ENCODE peak calls at places on chromosomes 12 and 14, in nine cellular contexts. C is sigmoid colon, L is thyroid gland, K is K562, V is GM12878, J is A549, H is heart left ventricle, G is IMR-90, O is transverse colon. E is an unnamed sample.

GRCh38 chr14:50658203-50658602 is 9.9 kb downstream of the SAV1 start:
- DNase-seq in C (no peak), L (peak; percentile 55), K (no peak), V (no peak), J (no peak), H (no peak), G (peak; percentile 72), O (no peak), E (peak; percentile 27)

GRCh38 chr14:78254911-78255431 is 84.8 kb downstream of the NRXN3 start:
- DNase-seq in C (no peak), L (peak; percentile 8), K (no peak), V (no peak), J (no peak), H (no peak), G (no peak), O (no peak), E (peak; percentile 19)

GRCh38 chr12:95699579-95699978 is 91.0 kb downstream of the NTN4 start:
- DNase-seq in C (no peak), L (no peak), K (no peak), V (no peak), J (no peak), H (no peak), G (no peak), O (no peak), E (no peak)

GRCh38 chr12:122974274-122974891 is 661 bp upstream of the OGFOD2 start:
- DNase-seq in C (peak; percentile 99), L (peak; percentile 99), K (peak; percentile 92), V (peak; percentile 96), J (peak; percentile 91), H (peak; percentile 98), G (peak; percentile 98), O (peak; percentile 99), E (peak; percentile 99)

GRCh38 chr12:132057691-132058090 is 86.4 kb downstream of the DDX51 start:
- DNase-seq in C (no peak), L (no peak), K (no peak), V (no peak), J (no peak), H (no peak), G (no peak), O (no peak), E (no peak)

GRCh38 chr14:51525705-51526104 is 126.0 kb upstream of the FRMD6 start:
- DNase-seq in C (no peak), L (no peak), K (no peak), V (no peak), J (no peak), H (no peak), G (no peak), O (no peak), E (no peak)

GRCh38 chr14:72906316-72906715 is 12.4 kb upstream of the DPF3 start:
- DNase-seq in C (no peak), L (no peak), K (no peak), V (no peak), J (no peak), H (no peak), G (peak; percentile 87), O (no peak), E (no peak)

GRCh38 chr12:87760943-87761342 is 268.3 kb downstream of the C12orf50 start:
- DNase-seq in C (no peak), L (no peak), K (no peak), V (no peak), J (no peak), H (no peak), G (peak; percentile 11), O (no peak), E (no peak)

GRCh38 chr12:12922191-12922616 is 29.8 kb downstream of the GPRC5D start:
- DNase-seq in C (no peak), L (no peak), K (no peak), V (no peak), J (no peak), H (no peak), G (peak; percentile 76), O (no peak), E (no peak)

GRCh38 chr14:41137741-41138140 is 468.9 kb upstream of the LRFN5 start:
- DNase-seq in C (no peak), L (no peak), K (no peak), V (no peak), J (no peak), H (no peak), G (no peak), O (no peak), E (no peak)

GRCh38 chr12:123364532-123365140 is at the start of gene SBNO1:
- DNase-seq in C (peak; percentile 97), L (peak; percentile 90), K (peak; percentile 97), V (peak; percentile 58), J (peak; percentile 83), H (peak; percentile 93), G (peak; percentile 85), O (peak; percentile 92), E (peak; percentile 92)

GRCh38 chr12:42469355-42470006 is 120.1 kb downstream of the PRICKLE1 start:
- DNase-seq in C (no peak), L (peak; percentile 9), K (no peak), V (peak; percentile 97), J (no peak), H (no peak), G (no peak), O (peak; percentile 13), E (no peak)

GRCh38 chr12:109464642-109465351 is 12.3 kb downstream of the KCTD10 start:
- DNase-seq in C (peak; percentile 63), L (no peak), K (no peak), V (no peak), J (no peak), H (no peak), G (no peak), O (no peak), E (no peak)

GRCh38 chr12:94147991-94148840 is at the start of gene PLXNC1:
- DNase-seq in C (no peak), L (peak; percentile 55), K (no peak), V (no peak), J (peak; percentile 26), H (peak; percentile 70), G (peak; percentile 31), O (peak; percentile 70), E (peak; percentile 42)

GRCh38 chr14:102873546-102874061 is 48.9 kb upstream of the AMN start:
- DNase-seq in C (no peak), L (no peak), K (no peak), V (no peak), J (no peak), H (no peak), G (no peak), O (peak; percentile 66), E (no peak)

GRCh38 chr14:105059035-105059916 is 6.0 kb downstream of the GPR132 start:
- DNase-seq in C (no peak), L (peak; percentile 98), K (no peak), V (no peak), J (no peak), H (no peak), G (no peak), O (no peak), E (no peak)

GRCh38 chr12:12724421-12725085 is 7.4 kb downstream of the CDKN1B start:
- DNase-seq in C (no peak), L (no peak), K (peak; percentile 38), V (no peak), J (peak; percentile 42), H (no peak), G (no peak), O (no peak), E (no peak)

GRCh38 chr14:68719634-68720384 is 73.1 kb downstream of the ZFP36L1 start:
- DNase-seq in C (no peak), L (no peak), K (peak; percentile 71), V (no peak), J (no peak), H (no peak), G (no peak), O (no peak), E (no peak)

GRCh38 chr12:56838602-56839488 is 75.7 kb downstream of the HSD17B6 start:
- DNase-seq in C (no peak), L (no peak), K (no peak), V (no peak), J (no peak), H (no peak), G (no peak), O (no peak), E (no peak)

DNA sequence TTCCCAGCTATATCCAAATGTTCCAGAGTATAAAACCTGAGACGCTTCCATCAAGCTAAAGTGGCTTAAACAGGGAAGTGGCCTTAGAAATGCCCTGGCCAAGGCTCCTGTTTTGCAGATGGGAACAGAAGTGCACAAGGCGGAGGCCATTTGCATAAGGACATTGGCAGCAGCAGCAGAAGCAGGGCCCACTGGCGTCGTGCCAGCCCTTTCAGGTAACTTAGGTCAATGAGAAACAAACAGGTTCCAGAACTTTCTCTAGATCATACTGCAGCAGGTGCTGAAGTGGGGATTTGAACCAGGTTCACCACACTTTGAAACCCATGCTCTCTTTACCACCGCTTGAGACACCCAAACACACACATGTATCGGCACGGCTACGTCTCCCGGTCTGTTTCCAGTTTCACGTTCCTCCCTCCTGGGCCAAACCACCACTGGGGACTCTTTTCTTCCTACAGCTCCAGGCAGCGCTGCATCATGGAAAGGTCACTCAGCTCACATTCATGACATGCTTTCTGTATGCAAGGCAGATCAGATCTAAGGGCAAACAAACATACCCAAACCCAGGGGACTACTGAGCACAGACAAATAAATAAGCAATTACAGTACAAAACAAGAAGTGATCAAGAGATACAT is 46.0 kb upstream of the PLEKHG6 start:
- DNase-seq in C (no peak), L (peak; percentile 80), K (no peak), V (no peak), J (no peak), H (no peak), G (no peak), O (peak; percentile 67), E (peak; percentile 55)
- TF ChIP-seq POLR2A in C (no peak), L (no peak), K (no peak), V (no peak), J (no peak), H (no peak), G (no peak), O (no peak), E (no peak)

DNA sequence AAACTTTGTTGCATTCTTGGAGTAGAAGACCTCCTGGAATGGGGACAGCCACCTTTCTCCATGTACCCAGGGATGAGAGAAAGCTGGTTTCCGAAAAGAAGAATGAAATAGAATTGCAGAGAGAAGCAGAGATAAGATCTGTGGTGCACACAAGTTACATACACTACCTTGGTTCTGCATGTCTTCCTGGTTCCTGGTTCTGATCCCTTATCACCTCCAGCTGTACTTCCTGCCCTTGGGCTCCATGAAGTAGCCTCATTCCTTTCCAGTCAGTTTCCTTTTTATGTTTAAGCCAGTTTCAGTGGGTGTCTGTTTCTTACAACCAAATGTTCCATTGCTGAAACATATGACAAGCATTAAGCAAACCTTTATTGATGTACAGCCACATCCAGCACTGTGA is 69.3 kb downstream of the FBXW8 start:
- DNase-seq in C (no peak), L (no peak), K (peak; percentile 16), V (no peak), J (no peak), H (no peak), G (no peak), O (no peak), E (no peak)
- H3K4me1 ChIP-seq in C (peaks cover 18% of the 10 kb centered on the region), L (peaks cover 6% of the 10 kb centered on the region), K (peaks cover 9% of the 10 kb centered on the region), V (peaks cover 7% of the 10 kb centered on the region), J (no peaks in the 10 kb centered on the region), H (no peaks in the 10 kb centered on the region), G (peaks cover 8% of the 10 kb centered on the region), O (no peaks in the 10 kb centered on the region), E (no peaks in the 10 kb centered on the region)

GRCh38 chr14:34368115-34368970 is 93.7 kb downstream of the SPTSSA start:
- DNase-seq in C (no peak), L (no peak), K (no peak), V (no peak), J (no peak), H (no peak), G (peak; percentile 10), O (peak; percentile 38), E (no peak)
- TF ChIP-seq POLR2A in C (no peak), L (no peak), K (no peak), V (no peak), J (no peak), H (no peak), G (no peak), O (no peak), E (no peak)

GRCh38 chr12:111067498-111067897 is 147.1 kb upstream of the MYL2 start:
- DNase-seq in C (no peak), L (no peak), K (no peak), V (no peak), J (no peak), H (no peak), G (no peak), O (no peak), E (no peak)
- H3K4me1 ChIP-seq in C (no peaks in the 10 kb centered on the region), L (no peaks in the 10 kb centered on the region), K (no peaks in the 10 kb centered on the region), V (no peaks in the 10 kb centered on the region), J (peaks cover 36% of the 10 kb centered on the region), H (no peaks in the 10 kb centered on the region), G (no peaks in the 10 kb centered on the region), O (no peaks in the 10 kb centered on the region), E (peaks cover 5% of the 10 kb centered on the region)